ENCODE peak calls at places on chromosomes 12 and 14, in eight cellular contexts. A is uterus, D is endothelial cell, B is lower leg skin, F is HFFc6, J is GM06990, Q is ovary, N is lower lobe of right lung. R is an unnamed sample.

GRCh38 chr14:25120261-25120660 is 70.3 kb upstream of the STXBP6 start:
- DNase-seq in A (no peak), D (no peak), B (no peak), F (no peak), J (no peak), Q (no peak), N (no peak), R (no peak)

GRCh38 chr12:53985358-53985899 is 483 bp downstream of the HOXC10 start:
- DNase-seq in A (no peak), D (no peak), B (no peak), F (no peak), J (no peak), Q (no peak), N (no peak), R (no peak)

GRCh38 chr14:70999117-70999516 is 91.9 kb downstream of the PCNX1 start:
- DNase-seq in A (no peak), D (no peak), B (no peak), F (no peak), J (no peak), Q (no peak), N (no peak), R (no peak)

GRCh38 chr12:94286580-94287244 is 138.3 kb downstream of the PLXNC1 start:
- DNase-seq in A (no peak), D (no peak), B (no peak), F (no peak), J (no peak), Q (no peak), N (no peak), R (no peak)

GRCh38 chr12:106782619-106783018 is 8.1 kb downstream of the RIC8B start:
- DNase-seq in A (no peak), D (no peak), B (no peak), F (no peak), J (no peak), Q (no peak), N (no peak), R (no peak)

GRCh38 chr12:122022393-122023338 is 982 bp downstream of the BCL7A start:
- DNase-seq in A (no peak), D (peak; percentile 38), B (no peak), F (no peak), J (no peak), Q (peak; percentile 50), N (no peak), R (no peak)

GRCh38 chr12:62882696-62883095 is 52.3 kb downstream of the PPM1H start:
- DNase-seq in A (no peak), D (no peak), B (no peak), F (no peak), J (no peak), Q (no peak), N (no peak), R (no peak)

GRCh38 chr14:80213602-80214001 is 2.3 kb upstream of the DIO2 start:
- DNase-seq in A (no peak), D (peak; percentile 64), B (no peak), F (peak; percentile 71), J (no peak), Q (no peak), N (no peak), R (no peak)

GRCh38 chr14:58765843-58766242 is 128.1 kb downstream of the DACT1 start:
- DNase-seq in A (no peak), D (no peak), B (no peak), F (no peak), J (no peak), Q (no peak), N (no peak), R (no peak)

GRCh38 chr12:109947511-109947910 is 47.4 kb downstream of the TCHP start:
- DNase-seq in A (no peak), D (no peak), B (no peak), F (peak; percentile 82), J (no peak), Q (no peak), N (no peak), R (no peak)

GRCh38 chr14:102155150-102155549 is 15.5 kb downstream of the WDR20 start:
- DNase-seq in A (no peak), D (no peak), B (no peak), F (peak; percentile 19), J (no peak), Q (no peak), N (no peak), R (no peak)

GRCh38 chr14:100104523-100105300 is 39.5 kb downstream of the EVL start:
- DNase-seq in A (no peak), D (no peak), B (no peak), F (peak; percentile 53), J (no peak), Q (peak; percentile 8), N (no peak), R (no peak)
- TF ChIP-seq CTCF in A (no peak), D (no peak), B (no peak), F (peak; percentile 29), J (peak; percentile 17), Q (no peak), N (no peak), R (no peak)

DNA sequence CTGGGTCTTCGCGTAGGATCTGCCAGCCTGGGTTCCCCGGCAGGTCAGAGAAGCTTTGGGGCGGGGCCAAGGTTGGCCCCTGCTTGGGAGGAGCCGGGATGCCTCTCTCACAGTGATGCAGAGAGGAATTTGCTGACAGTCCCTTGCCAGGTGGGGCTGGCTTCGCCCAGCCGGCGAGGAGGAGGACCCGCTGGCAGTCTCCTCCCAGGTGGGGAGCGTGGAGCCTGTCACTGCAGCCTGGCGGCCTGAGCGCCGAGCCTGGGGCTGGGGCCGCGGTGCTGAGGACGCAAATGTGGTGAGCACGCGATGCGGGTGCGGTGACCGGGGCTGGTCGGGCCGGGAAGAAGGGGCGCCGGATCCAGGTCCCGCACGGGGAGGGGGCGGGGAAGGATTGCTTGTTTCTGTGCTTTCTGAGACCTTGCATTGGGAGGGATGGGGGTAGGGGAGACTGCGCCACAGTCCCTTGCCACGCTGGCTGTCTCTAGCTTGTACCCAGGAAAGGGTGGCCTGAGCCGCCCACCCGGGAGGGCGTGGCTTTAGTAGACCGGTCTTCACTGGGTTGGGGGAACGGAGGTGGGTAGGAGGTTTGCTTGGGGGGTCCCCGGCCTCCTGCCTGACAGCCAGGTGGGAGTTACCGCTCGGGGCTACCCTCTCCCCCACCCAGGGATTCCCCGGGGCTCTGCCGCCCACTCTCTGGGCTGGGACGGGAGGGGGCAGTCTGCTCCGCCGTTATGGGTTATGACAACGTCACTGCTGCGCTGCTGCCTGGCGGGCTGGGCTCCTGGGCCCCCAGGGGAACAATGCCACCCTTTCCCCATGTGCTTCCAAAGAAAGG is at the start of gene TMEM63C:
- DNase-seq in A (no peak), D (peak; percentile 64), B (no peak), F (no peak), J (peak; percentile 70), Q (no peak), N (no peak), R (no peak)
- TF ChIP-seq CTCF in A (no peak), D (no peak), B (no peak), F (no peak), J (peak; percentile 15), Q (no peak), N (no peak), R (no peak)

GRCh38 chr14:99231850-99232401 is 40.1 kb downstream of the BCL11B start:
- DNase-seq in A (no peak), D (peak; percentile 65), B (no peak), F (no peak), J (no peak), Q (peak; percentile 41), N (peak; percentile 23), R (no peak)
- TF ChIP-seq CTCF in A (no peak), D (no peak), B (no peak), F (no peak), J (no peak), Q (no peak), N (no peak), R (no peak)

GRCh38 chr12:132908145-132909029 is 21.0 kb upstream of the CHFR start:
- DNase-seq in A (peak; percentile 98), D (peak; percentile 87), B (peak; percentile 92), F (peak; percentile 43), J (peak; percentile 92), Q (peak; percentile 96), N (peak; percentile 93), R (peak; percentile 71)

GRCh38 chr12:132909030-132909368 is 21.6 kb upstream of the CHFR start:
- DNase-seq in A (no peak), D (no peak), B (no peak), F (no peak), J (no peak), Q (no peak), N (no peak), R (no peak)

GRCh38 chr12:132899033-132899432 is 11.6 kb upstream of the CHFR start:
- DNase-seq in A (no peak), D (no peak), B (no peak), F (no peak), J (no peak), Q (no peak), N (no peak), R (no peak)

GRCh38 chr12:132907216-132907615 is 19.8 kb upstream of the CHFR start:
- DNase-seq in A (no peak), D (no peak), B (no peak), F (no peak), J (no peak), Q (peak; percentile 26), N (no peak), R (no peak)

GRCh38 chr12:132904718-132905328 is 17.4 kb upstream of the CHFR start:
- DNase-seq in A (peak; percentile 83), D (peak; percentile 76), B (peak; percentile 42), F (no peak), J (peak; percentile 58), Q (peak; percentile 88), N (peak; percentile 89), R (peak; percentile 69)
- TF ChIP-seq CTCF in A (peak; percentile 88), D (peak; percentile 76), B (no peak), F (peak; percentile 61), J (peak; percentile 71), Q (peak; percentile 77), N (peak; percentile 89), R (no peak)

GRCh38 chr12:7642876-7643309 is 22.8 kb downstream of the APOBEC1 start:
- DNase-seq in A (no peak), D (peak; percentile 34), B (no peak), F (peak; percentile 26), J (no peak), Q (no peak), N (no peak), R (no peak)
- TF ChIP-seq CTCF in A (no peak), D (peak; percentile 87), B (no peak), F (peak; percentile 85), J (peak; percentile 43), Q (no peak), N (peak; percentile 35), R (no peak)

GRCh38 chr12:14769462-14769836 is 33.8 kb downstream of the WBP11 start:
- DNase-seq in A (peak; percentile 54), D (peak; percentile 59), B (no peak), F (no peak), J (no peak), Q (no peak), N (peak; percentile 60), R (no peak)
- TF ChIP-seq CTCF in A (no peak), D (no peak), B (no peak), F (no peak), J (peak; percentile 6), Q (no peak), N (no peak), R (no peak)

GRCh38 chr12:56632701-56633464 is 2.8 kb upstream of the BAZ2A start:
- DNase-seq in A (no peak), D (no peak), B (no peak), F (no peak), J (peak; percentile 29), Q (no peak), N (no peak), R (no peak)
- TF ChIP-seq CTCF in A (no peak), D (no peak), B (no peak), F (no peak), J (no peak), Q (no peak), N (no peak), R (no peak)

R was measured in omental fat pad.